ENCODE peak calls at places on chromosomes 12 and 14, in four cellular contexts. M is GM12878, K is HL-60, Y is K562. W is an unnamed sample.

GRCh38 chr12:101935769-101936741 is 58.7 kb downstream of the DRAM1 start:
- DNase-seq in M (peak; percentile 94), K (no peak), Y (no peak), W (no peak)

GRCh38 chr12:130300725-130301124 is 37.0 kb upstream of the PIWIL1 start:
- DNase-seq in M (no peak), K (no peak), Y (no peak), W (no peak)

GRCh38 chr12:116695464-116695725 is 42.5 kb downstream of the SPRING1 start:
- DNase-seq in M (no peak), K (no peak), Y (no peak), W (no peak)

GRCh38 chr14:60904381-60904780 is 76.5 kb downstream of the TRMT5 start:
- DNase-seq in M (no peak), K (no peak), Y (no peak), W (no peak)

GRCh38 chr14:98175436-98175835 is 1096.6 kb downstream of the BCL11B start:
- DNase-seq in M (no peak), K (no peak), Y (no peak), W (no peak)

GRCh38 chr14:89299587-89299986 is 117.4 kb downstream of the FOXN3 start:
- DNase-seq in M (no peak), K (no peak), Y (no peak), W (no peak)

GRCh38 chr12:34395056-34396005 is 373.0 kb downstream of the ALG10 start:
- DNase-seq in M (no peak), K (no peak), Y (no peak), W (no peak)

GRCh38 chr12:123471374-123472068 is 13.6 kb downstream of the SNRNP35 start:
- DNase-seq in M (no peak), K (no peak), Y (no peak), W (no peak)

GRCh38 chr14:68663385-68664076 is 129.3 kb downstream of the ZFP36L1 start:
- DNase-seq in M (peak; percentile 77), K (no peak), Y (no peak), W (peak; percentile 45)

GRCh38 chr12:108004368-108004767 is 124.7 kb upstream of the WSCD2 start:
- DNase-seq in M (no peak), K (no peak), Y (peak; percentile 14), W (no peak)

GRCh38 chr12:77049767-77050353 is 15.5 kb downstream of the E2F7 start:
- DNase-seq in M (peak; percentile 44), K (peak; percentile 34), Y (peak; percentile 65), W (no peak)
- TF ChIP-seq SPI1 in M (no peak), K (no peak), Y (no peak), W (no peak)

GRCh38 chr12:83709899-83710298 is 1023.2 kb downstream of the TMTC2 start:
- DNase-seq in M (no peak), K (no peak), Y (no peak), W (no peak)
- TF ChIP-seq SPI1 in M (no peak), K (no peak), Y (no peak), W (no peak)

DNA sequence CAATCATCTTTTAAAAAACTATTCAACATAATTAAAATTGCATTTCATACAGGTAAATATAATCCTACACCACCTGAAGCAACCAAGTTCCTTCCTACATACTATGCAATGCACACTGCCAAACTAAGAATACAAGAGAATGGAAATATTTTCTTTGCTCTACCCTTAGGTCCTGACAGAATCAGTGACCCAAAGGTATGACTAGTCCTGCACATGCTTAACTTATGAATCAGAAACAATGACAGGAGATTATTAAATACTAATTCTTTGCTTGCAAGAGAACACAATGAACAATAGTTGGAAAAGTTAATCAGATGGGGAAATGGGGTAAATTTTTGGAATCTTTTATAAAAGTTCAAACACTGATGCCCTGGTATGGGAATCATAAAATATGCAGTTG is 220.1 kb downstream of the SOX5 start:
- DNase-seq in M (no peak), K (no peak), Y (no peak), W (no peak)
- TF ChIP-seq SPI1 in M (no peak), K (no peak), Y (no peak), W (no peak)

DNA sequence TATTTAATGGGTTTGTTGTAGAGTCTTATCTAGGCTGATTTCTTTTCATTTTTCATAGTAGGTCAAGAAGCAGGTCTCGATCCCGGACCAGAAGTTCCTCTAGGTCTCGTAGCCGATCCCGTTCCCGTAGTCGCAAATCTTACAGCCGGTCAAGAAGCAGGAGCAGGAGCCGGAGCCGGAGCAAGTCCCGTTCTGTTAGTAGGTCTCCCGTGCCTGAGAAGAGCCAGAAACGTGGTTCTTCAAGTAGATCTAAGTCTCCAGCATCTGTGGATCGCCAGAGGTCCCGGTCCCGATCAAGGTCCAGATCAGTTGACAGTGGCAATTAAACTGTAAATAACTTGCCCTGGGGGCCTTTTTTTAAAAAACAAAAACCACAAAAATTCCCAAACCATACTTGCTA is 4.2 kb downstream of the SRSF5 start:
- DNase-seq in M (no peak), K (no peak), Y (no peak), W (no peak)
- TF ChIP-seq SPI1 in M (no peak), K (no peak), Y (no peak), W (no peak)

DNA sequence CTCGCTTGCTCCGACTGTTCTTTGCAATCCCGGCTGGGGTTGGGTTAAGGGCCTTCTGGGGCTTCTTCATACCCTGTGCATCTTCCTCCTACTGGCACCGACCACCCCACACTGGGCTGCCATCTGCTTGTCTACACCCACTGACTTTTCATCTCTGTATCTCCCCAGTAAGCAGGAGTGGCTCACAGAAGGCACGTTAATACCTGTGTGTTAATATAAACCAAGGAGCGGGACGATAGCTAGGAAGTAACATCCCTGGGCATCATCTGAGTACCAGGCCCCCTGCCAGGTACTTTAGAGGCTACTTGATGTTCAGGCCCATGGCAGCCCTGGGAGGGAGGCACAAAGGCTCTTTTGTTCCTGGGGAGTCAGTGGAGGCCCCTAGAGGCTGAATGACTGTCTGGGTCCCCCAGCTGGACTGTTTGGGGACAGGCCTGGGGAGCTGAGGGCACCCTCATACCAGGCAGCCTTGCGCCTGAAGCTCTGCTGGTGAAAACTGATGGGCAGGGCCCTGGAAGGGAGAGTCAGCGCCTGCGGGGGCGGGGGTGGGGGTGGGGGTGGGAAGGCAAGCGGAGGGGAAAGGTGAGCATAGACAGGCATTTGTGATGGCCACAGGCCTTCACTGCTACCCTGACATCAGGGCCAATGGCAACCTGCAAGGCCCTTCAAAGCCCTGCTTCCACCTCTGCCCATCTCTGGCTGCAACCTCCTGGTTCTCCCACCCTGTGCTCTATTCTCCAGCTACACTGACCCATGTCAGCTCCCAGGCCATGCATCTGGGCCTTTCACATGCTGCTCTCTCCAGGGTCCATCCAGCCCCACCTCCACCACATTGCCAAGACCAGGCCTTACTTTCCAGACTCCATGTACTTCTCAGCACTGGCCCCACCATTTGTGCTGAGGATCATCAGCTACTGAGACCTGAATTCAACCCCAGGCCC is 34.2 kb upstream of the DEGS2 start:
- DNase-seq in M (no peak), K (no peak), Y (peak; percentile 45), W (peak; percentile 44)
- TF ChIP-seq SPI1 in M (no peak), K (no peak), Y (no peak), W (no peak)

DNA sequence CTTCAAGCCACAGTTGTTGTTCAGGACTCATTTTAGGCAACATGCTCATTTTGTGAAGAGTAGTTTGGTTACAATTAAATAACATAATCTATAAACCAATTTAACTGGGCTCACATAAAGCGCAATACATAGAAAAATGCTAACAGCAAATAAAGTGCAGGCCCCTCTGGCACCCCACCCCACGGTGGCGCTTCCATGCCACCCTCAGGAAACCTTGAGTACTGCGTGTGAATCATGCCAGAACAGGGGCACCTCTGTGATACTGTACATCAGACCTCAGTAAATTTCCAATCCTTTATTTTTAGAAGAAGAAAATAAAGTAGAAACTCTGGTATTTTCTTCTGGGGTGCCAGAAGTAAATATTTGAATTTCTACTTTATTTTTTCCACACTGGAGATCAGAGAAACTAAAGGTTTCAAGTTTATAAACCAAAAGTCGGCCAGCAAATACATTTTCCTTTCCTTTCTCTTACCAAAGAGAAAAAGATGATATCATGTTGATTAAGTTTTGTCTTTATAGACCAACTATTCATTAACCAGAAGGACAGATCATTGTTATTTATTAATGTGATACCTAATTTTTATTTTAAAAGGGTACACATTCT is 316.8 kb downstream of the PAWR start:
- DNase-seq in M (no peak), K (no peak), Y (peak; percentile 38), W (peak; percentile 12)
- TF ChIP-seq SPI1 in M (no peak), K (no peak), Y (no peak), W (no peak)

DNA sequence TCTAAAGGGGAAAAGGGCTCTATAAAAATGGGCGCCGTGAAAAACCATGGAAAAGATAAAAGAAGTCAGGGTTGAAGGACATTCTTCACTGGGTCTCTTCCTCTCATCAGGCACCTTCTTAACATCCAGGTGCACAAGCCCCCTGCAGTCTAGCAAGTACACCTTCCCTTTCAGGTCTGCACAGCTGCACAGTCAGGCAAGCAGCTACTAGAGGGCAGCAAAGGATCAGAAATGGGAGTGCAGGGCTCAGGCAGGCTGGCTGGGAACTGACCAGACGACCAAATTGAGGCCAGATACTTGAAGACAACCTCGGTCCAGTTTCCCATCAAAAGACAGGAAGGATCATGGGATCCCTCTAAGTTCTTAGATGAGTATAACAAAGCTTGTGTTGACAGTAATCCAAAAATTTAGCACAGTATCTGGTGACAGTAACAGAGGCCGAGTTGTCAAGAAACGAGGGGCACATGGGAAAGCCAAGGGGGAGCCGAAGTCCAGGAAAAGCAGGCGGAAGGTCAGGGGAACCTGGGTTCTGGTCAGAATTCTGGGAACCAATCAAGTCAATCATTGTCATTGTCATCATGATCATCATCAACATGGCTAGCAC is 10.1 kb upstream of the GRIP1 start:
- DNase-seq in M (no peak), K (no peak), Y (no peak), W (peak; percentile 10)
- TF ChIP-seq SPI1 in M (no peak), K (no peak), Y (no peak), W (no peak)